ENCODE peak calls at places on chromosome 15, in ten cellular contexts. B is astrocyte, C is K562, E is PC-9, Y is mammary epithelial cell, Z is endothelial cell of umbilical vein, N is GM23248, T is keratinocyte, G is fibroblast of lung, F is HCT116. V is an unnamed sample. For H3K9me3, the result is how much of the 10 kb centered on the place peaks cover.

GRCh38 chr15:34855893-34856292 is 60.5 kb upstream of the ACTC1 start:
- DNase-seq in B (peak), C (no peak), E (no peak), Y (peak), Z (no peak), N (peak), T (no peak), G (peak), F (no peak), V (no peak)

GRCh38 chr15:88613074-88613944 is 7.8 kb upstream of the AEN start:
- DNase-seq in B (peak), C (no peak), E (no peak), Y (no peak), Z (no peak), N (no peak), T (no peak), G (peak), F (no peak), V (no peak)

GRCh38 chr15:39828374-39828931 is 45.8 kb upstream of the FSIP1 start:
- DNase-seq in B (peak), C (no peak), E (no peak), Y (no peak), Z (peak), N (peak), T (no peak), G (peak), F (no peak), V (no peak)

GRCh38 chr15:93029613-93030429 is 59.2 kb downstream of the RGMA start:
- DNase-seq in B (no peak), C (no peak), E (no peak), Y (peak), Z (peak), N (peak), T (no peak), G (peak), F (no peak), V (no peak)

GRCh38 chr15:41561104-41561776 is 2.2 kb downstream of the TYRO3 start:
- DNase-seq in B (no peak), C (no peak), E (no peak), Y (no peak), Z (no peak), N (no peak), T (no peak), G (no peak), F (no peak), V (no peak)

GRCh38 chr15:93460717-93461116 is 371.7 kb upstream of the RGMA start:
- DNase-seq in B (peak), C (no peak), E (no peak), Y (peak), Z (no peak), N (no peak), T (no peak), G (peak), F (no peak), V (no peak)

GRCh38 chr15:98281130-98281529 is 320.6 kb downstream of the ARRDC4 start:
- DNase-seq in B (no peak), C (no peak), E (no peak), Y (no peak), Z (no peak), N (no peak), T (no peak), G (no peak), F (no peak), V (no peak)

GRCh38 chr15:50134524-50135024 is 15.5 kb upstream of the ATP8B4 start:
- DNase-seq in B (peak), C (peak), E (no peak), Y (peak), Z (peak), N (peak), T (peak), G (peak), F (no peak), V (no peak)

GRCh38 chr15:60004846-60005351 is 788 bp downstream of the FOXB1 start:
- DNase-seq in B (no peak), C (no peak), E (no peak), Y (no peak), Z (peak), N (peak), T (no peak), G (peak), F (no peak), V (no peak)

GRCh38 chr15:98868564-98868963 is 139.0 kb downstream of the PGPEP1L start:
- DNase-seq in B (no peak), C (no peak), E (peak), Y (peak), Z (no peak), N (no peak), T (no peak), G (no peak), F (no peak), V (no peak)

GRCh38 chr15:45157056-45157455 is 27.3 kb downstream of the DUOX1 start:
- DNase-seq in B (peak), C (peak), E (no peak), Y (peak), Z (no peak), N (peak), T (no peak), G (peak), F (no peak), V (no peak)

GRCh38 chr15:57298204-57298603 is 78.1 kb upstream of the CGNL1 start:
- DNase-seq in B (peak), C (no peak), E (no peak), Y (no peak), Z (no peak), N (peak), T (no peak), G (peak), F (no peak), V (no peak)

GRCh38 chr15:80695099-80695910 is at the start of gene ABHD17C:
- DNase-seq in B (peak), C (peak), E (no peak), Y (peak), Z (peak), N (peak), T (no peak), G (peak), F (no peak), V (peak)

GRCh38 chr15:90836296-90836871 is 32.0 kb upstream of the FURIN start:
- DNase-seq in B (peak), C (peak), E (no peak), Y (no peak), Z (peak), N (peak), T (no peak), G (peak), F (no peak), V (no peak)

GRCh38 chr15:76483752-76484151 is 147.2 kb downstream of the ISL2 start:
- DNase-seq in B (no peak), C (no peak), E (no peak), Y (no peak), Z (no peak), N (no peak), T (no peak), G (no peak), F (no peak), V (no peak)

GRCh38 chr15:83739629-83740028 is 85.7 kb downstream of the ADAMTSL3 start:
- DNase-seq in B (no peak), C (no peak), E (no peak), Y (no peak), Z (no peak), N (no peak), T (no peak), G (no peak), F (no peak), V (no peak)

GRCh38 chr15:92164327-92165000 is 229.2 kb upstream of the ST8SIA2 start:
- DNase-seq in B (peak), C (no peak), E (no peak), Y (no peak), Z (no peak), N (peak), T (no peak), G (peak), F (no peak), V (no peak)

GRCh38 chr15:55993111-55993803 is at the start of gene NEDD4:
- DNase-seq in B (peak), C (peak), E (peak), Y (peak), Z (peak), N (peak), T (no peak), G (peak), F (peak), V (peak)
- TF ChIP-seq EZH2 in B (no peak), C (no peak), E (no peak), Y (no peak), Z (no peak), N (no peak), T (no peak), G (no peak), F (no peak), V (no peak)

GRCh38 chr15:62272290-62272689 is 107.2 kb upstream of the C2CD4B start:
- DNase-seq in B (no peak), C (no peak), E (no peak), Y (no peak), Z (no peak), N (no peak), T (no peak), G (no peak), F (no peak), V (no peak)
- H3K9me3 ChIP-seq in B (under half), C (under half), E (under half), Y (under half), Z (under half), N (under half), T (under half), G (under half), F (under half), V (under half)

GRCh38 chr15:63349156-63349555 is 32.5 kb downstream of the CA12 start:
- DNase-seq in B (no peak), C (no peak), E (no peak), Y (peak), Z (no peak), N (peak), T (no peak), G (no peak), F (no peak), V (no peak)
- H3K4me2 ChIP-seq in B (no peak), C (no peak), E (no peak), Y (peak), Z (no peak), N (peak), T (peak), G (no peak), F (no peak), V (no peak)

DNA sequence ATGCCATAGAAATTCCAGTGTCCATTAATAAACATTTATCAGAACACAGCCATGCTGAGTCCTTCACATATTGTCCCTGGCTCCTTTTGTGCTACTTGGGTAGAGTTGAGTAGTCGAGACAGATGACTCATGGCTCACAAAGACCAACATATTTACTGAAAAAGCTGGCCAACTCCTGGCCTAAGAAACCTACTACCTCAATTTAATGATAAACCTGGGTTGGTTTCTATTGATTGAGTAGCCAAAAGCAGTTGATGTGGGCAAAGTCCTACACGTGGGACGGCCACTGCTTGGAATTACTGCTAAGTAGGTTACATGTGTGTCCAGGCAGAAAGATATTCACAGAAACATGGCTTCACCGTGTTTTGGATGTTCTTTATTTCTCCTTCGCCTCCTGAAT is 402.2 kb downstream of the NR2F2 start:
- DNase-seq in B (no peak), C (no peak), E (no peak), Y (no peak), Z (no peak), N (no peak), T (no peak), G (no peak), F (no peak), V (no peak)
- TF ChIP-seq EZH2 in B (no peak), C (no peak), E (no peak), Y (no peak), Z (no peak), N (no peak), T (no peak), G (no peak), F (no peak), V (no peak)

V was measured in MM.1S.